ENCODE peak calls at places on chromosomes 16 and 17, in eight cellular contexts. J, F, B, D, H, K, R and E are unnamed samples.
A peak's percentile ranks its signal among the peaks of the same experiment; 100 is the strongest.

GRCh38 chr16:50683689-50684374 is 2.7 kb upstream of the SNX20 start:
- DNase-seq in J (no peak), F (no peak), B (no peak), D (no peak), H (peak; percentile 69), K (no peak), R (no peak), E (no peak)

GRCh38 chr17:14318906-14319205 is 18.0 kb downstream of the HS3ST3B1 start:
- DNase-seq in J (no peak), F (no peak), B (no peak), D (no peak), H (no peak), K (no peak), R (no peak), E (no peak)

GRCh38 chr17:40648326-40648968 is 829 bp upstream of the SMARCE1 start:
- DNase-seq in J (no peak), F (no peak), B (peak; percentile 56), D (no peak), H (no peak), K (peak; percentile 53), R (no peak), E (peak; percentile 24)

GRCh38 chr17:43471801-43472200 is 12.0 kb upstream of the DHX8 start:
- DNase-seq in J (no peak), F (no peak), B (no peak), D (no peak), H (no peak), K (no peak), R (no peak), E (no peak)

GRCh38 chr16:48611329-48612137 is 1.6 kb upstream of the N4BP1 start:
- DNase-seq in J (no peak), F (peak; percentile 96), B (peak; percentile 79), D (no peak), H (peak; percentile 67), K (no peak), R (no peak), E (no peak)

GRCh38 chr16:11482946-11483748 is 103.6 kb downstream of the LITAF start:
- DNase-seq in J (no peak), F (no peak), B (no peak), D (no peak), H (no peak), K (no peak), R (no peak), E (no peak)

GRCh38 chr17:40315678-40316570 is 6.9 kb downstream of the RARA start:
- DNase-seq in J (no peak), F (no peak), B (no peak), D (no peak), H (no peak), K (no peak), R (peak; percentile 64), E (no peak)

GRCh38 chr17:78342438-78343098 is 17.3 kb downstream of the SOCS3 start:
- DNase-seq in J (no peak), F (no peak), B (no peak), D (peak; percentile 65), H (no peak), K (peak; percentile 35), R (peak; percentile 89), E (no peak)

GRCh38 chr16:1923299-1924034 is 5.3 kb upstream of the HS3ST6 start:
- DNase-seq in J (no peak), F (no peak), B (peak; percentile 50), D (peak; percentile 56), H (peak; percentile 66), K (peak; percentile 32), R (no peak), E (no peak)

GRCh38 chr16:85235988-85236831 is 123.9 kb upstream of the CIBAR2 start:
- DNase-seq in J (no peak), F (no peak), B (no peak), D (no peak), H (no peak), K (peak; percentile 46), R (no peak), E (no peak)

GRCh38 chr17:80307994-80308671 is 47.5 kb downstream of the RNF213 start:
- DNase-seq in J (no peak), F (no peak), B (no peak), D (no peak), H (no peak), K (no peak), R (peak; percentile 50), E (no peak)

GRCh38 chr16:20271893-20272292 is 55.4 kb downstream of the GP2 start:
- DNase-seq in J (no peak), F (no peak), B (no peak), D (no peak), H (no peak), K (no peak), R (no peak), E (no peak)

GRCh38 chr16:2973081-2973480 is 3.9 kb downstream of the PAQR4 start:
- DNase-seq in J (no peak), F (no peak), B (no peak), D (no peak), H (no peak), K (no peak), R (no peak), E (peak; percentile 70)

GRCh38 chr16:10318798-10319500 is 66.9 kb upstream of the ATF7IP2 start:
- DNase-seq in J (no peak), F (no peak), B (peak; percentile 89), D (no peak), H (no peak), K (no peak), R (no peak), E (no peak)

GRCh38 chr17:46943511-46944393 is 20.8 kb downstream of the GOSR2 start:
- DNase-seq in J (no peak), F (no peak), B (peak; percentile 92), D (no peak), H (no peak), K (peak; percentile 35), R (peak; percentile 77), E (no peak)

GRCh38 chr17:73952136-73952497 is 251.4 kb upstream of the RPL38 start:
- DNase-seq in J (no peak), F (no peak), B (no peak), D (no peak), H (no peak), K (no peak), R (no peak), E (no peak)

GRCh38 chr17:6753006-6753445 is 2.8 kb upstream of the XAF1 start:
- DNase-seq in J (no peak), F (no peak), B (peak; percentile 11), D (no peak), H (peak; percentile 31), K (peak; percentile 87), R (peak; percentile 80), E (no peak)

GRCh38 chr16:75073551-75074414 is 42.8 kb downstream of the LDHD start:
- DNase-seq in J (no peak), F (no peak), B (no peak), D (no peak), H (no peak), K (no peak), R (no peak), E (no peak)

GRCh38 chr17:4988168-4988567 is 693 bp upstream of the CAMTA2 start:
- DNase-seq in J (no peak), F (no peak), B (no peak), D (no peak), H (no peak), K (no peak), R (no peak), E (no peak)

GRCh38 chr17:4987767-4988083 is 250 bp upstream of the CAMTA2 start:
- DNase-seq in J (no peak), F (no peak), B (no peak), D (no peak), H (no peak), K (no peak), R (no peak), E (no peak)

GRCh38 chr17:4986403-4986802 is 1.1 kb downstream of the CAMTA2 start:
- DNase-seq in J (no peak), F (no peak), B (no peak), D (no peak), H (peak; percentile 37), K (peak; percentile 40), R (peak; percentile 64), E (no peak)

DNA sequence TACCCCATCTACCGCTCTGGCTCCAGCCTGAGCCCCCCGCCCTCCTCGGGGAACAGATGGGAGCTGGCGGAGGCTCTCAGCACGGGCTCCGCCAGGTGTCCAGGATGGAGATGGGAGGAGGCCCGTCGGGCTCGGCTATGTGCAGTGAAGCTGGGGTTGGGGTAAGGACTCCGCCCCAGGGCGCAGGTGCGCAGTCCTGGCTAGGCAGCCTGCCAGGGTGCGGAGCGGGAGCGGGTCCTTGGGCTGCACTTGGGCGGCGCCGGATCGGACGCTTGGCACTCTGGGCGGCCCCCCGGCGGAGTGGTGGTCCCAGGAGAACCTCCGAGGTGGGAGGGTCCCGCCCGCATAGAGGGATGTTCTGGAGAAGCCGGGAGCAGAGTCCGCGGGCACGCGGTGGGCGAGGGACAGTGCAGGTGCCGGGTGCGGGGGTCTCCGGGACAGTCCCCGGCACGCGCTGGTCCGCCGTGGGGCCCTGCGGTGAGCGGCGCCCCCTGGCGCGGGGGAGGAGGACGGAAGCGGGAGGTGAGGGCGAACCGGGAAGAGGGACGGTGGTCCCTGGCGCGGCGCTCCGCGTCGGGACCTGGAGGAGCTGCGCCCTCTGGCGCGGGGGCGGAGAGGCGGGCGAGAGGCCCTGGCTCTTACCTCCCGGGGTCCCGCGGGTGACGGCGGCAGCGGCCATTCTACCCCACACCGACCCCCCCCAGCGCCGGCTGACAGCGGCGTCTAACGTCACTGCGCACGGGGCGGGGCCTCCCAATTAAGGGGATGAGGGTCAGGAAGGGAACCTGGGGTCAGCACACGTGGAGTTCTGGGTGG is at the start of gene CAMTA2:
- DNase-seq in J (peak; percentile 85), F (no peak), B (peak; percentile 72), D (peak; percentile 52), H (peak; percentile 93), K (peak; percentile 83), R (peak; percentile 95), E (peak; percentile 84)
- TF ChIP-seq POLR2AphosphoS5 in J (peak; percentile 70), F (peak; percentile 69), B (peak; percentile 52), D (no peak), H (peak; percentile 78), K (peak; percentile 74), R (peak; percentile 89), E (peak; percentile 83)

GRCh38 chr16:53480394-53480793 is 22.6 kb downstream of the AKTIP start:
- DNase-seq in J (no peak), F (no peak), B (no peak), D (no peak), H (no peak), K (no peak), R (no peak), E (no peak)
- H3K9me3 ChIP-seq in J (no peaks in the 10 kb centered on the region), F (no peaks in the 10 kb centered on the region), B (no peaks in the 10 kb centered on the region), D (no peaks in the 10 kb centered on the region), H (no peaks in the 10 kb centered on the region), K (no peaks in the 10 kb centered on the region), R (no peaks in the 10 kb centered on the region), E (no peaks in the 10 kb centered on the region)

GRCh38 chr17:8163978-8164814 is 1.4 kb upstream of the VAMP2 start:
- DNase-seq in J (no peak), F (no peak), B (no peak), D (no peak), H (peak; percentile 82), K (no peak), R (peak; percentile 92), E (peak; percentile 49)
- TF ChIP-seq POLR2A in J (no peak), F (no peak), B (peak; percentile 58), D (no peak), H (no peak), K (no peak), R (no peak), E (peak; percentile 17)

DNA sequence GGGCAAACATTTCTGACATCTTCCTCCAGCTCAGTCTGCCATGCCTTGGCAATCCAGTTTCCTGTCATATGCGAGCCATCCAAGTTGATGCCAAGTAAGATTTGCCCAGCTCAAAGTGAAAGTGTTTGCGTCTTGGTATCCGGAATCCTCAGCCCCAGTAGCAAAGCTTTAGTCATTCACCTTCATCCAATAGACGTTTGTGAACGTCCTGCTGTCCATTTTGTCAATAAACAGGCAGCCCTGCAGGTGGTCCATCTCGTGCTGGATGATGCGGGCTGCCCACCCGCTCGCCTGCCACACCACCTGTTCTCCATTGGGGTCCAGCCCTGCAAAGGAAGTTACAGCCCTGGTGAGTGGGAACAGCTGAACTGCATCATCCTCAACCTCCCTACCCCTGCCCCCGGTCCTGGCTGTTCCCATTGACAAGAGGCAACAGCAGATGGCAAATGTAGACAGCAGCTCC is 1.5 kb downstream of the PDF start:
- DNase-seq in J (no peak), F (no peak), B (no peak), D (no peak), H (no peak), K (peak; percentile 44), R (peak; percentile 39), E (no peak)
- TF ChIP-seq POLR2AphosphoS5 in J (no peak), F (no peak), B (no peak), D (peak; percentile 7), H (no peak), K (no peak), R (no peak), E (no peak)